ENCODE peak calls at places on chromosome 22, in five cellular contexts. W is left ventricle myocardium inferior, V is vagina, G is GM12865, C is epithelial cell of esophagus. F is an unnamed sample.

GRCh38 chr22:17172172-17172833 is 13.2 kb upstream of the HDHD5 start:
- DNase-seq in C (peak; percentile 3), G (no peak), W (peak; percentile 64), V (no peak), F (no peak)

GRCh38 chr22:20429254-20430100 is 8.1 kb downstream of the SCARF2 start:
- DNase-seq in V (peak; percentile 83), G (peak; percentile 73), W (peak; percentile 56), C (no peak), F (no peak)

GRCh38 chr22:39151329-39151975 is 1.0 kb downstream of the CBX7 start:
- DNase-seq in W (no peak), C (no peak), V (peak; percentile 88), G (no peak), F (no peak)

GRCh38 chr22:24128631-24129601 is 52.4 kb upstream of the SUSD2 start:
- DNase-seq in G (no peak), V (no peak), C (no peak), W (peak; percentile 8), F (no peak)

GRCh38 chr22:42937164-42937854 is 77.6 kb downstream of the PACSIN2 start:
- DNase-seq in W (no peak), V (no peak), G (peak; percentile 80), C (peak; percentile 90), F (no peak)

GRCh38 chr22:25051983-25052710 is 99.6 kb downstream of the KIAA1671 start:
- DNase-seq in W (peak; percentile 42), V (no peak), G (no peak), C (no peak), F (no peak)

GRCh38 chr22:39416319-39416718 is 16.7 kb downstream of the TAB1 start:
- DNase-seq in V (no peak), C (no peak), W (no peak), G (no peak), F (no peak)

GRCh38 chr22:39645532-39645931 is 75.0 kb downstream of the CACNA1I start:
- DNase-seq in C (no peak), G (no peak), V (no peak), W (no peak), F (no peak)

GRCh38 chr22:17496843-17497242 is 66.5 kb upstream of the SLC25A18 start:
- DNase-seq in G (no peak), V (no peak), C (no peak), W (no peak), F (no peak)

GRCh38 chr22:20624161-20624616 is 116.8 kb downstream of the MED15 start:
- DNase-seq in G (peak; percentile 95), W (no peak), C (peak; percentile 22), V (no peak), F (no peak)

GRCh38 chr22:44338183-44338812 is 25.5 kb upstream of the SHISAL1 start:
- DNase-seq in C (no peak), W (peak; percentile 33), V (no peak), G (no peak), F (no peak)

GRCh38 chr22:38955250-38955775 is 2.1 kb upstream of the APOBEC3A start:
- DNase-seq in V (no peak), C (no peak), W (no peak), G (no peak), F (no peak)

GRCh38 chr22:25564320-25564978 is at the start of gene GRK3:
- DNase-seq in V (no peak), C (peak; percentile 48), G (peak; percentile 85), W (peak; percentile 70), F (no peak)

GRCh38 chr22:43000441-43001175 is 14.3 kb downstream of the PACSIN2 start:
- DNase-seq in G (peak; percentile 77), W (no peak), V (no peak), C (peak; percentile 50), F (no peak)

GRCh38 chr22:17135153-17135760 is 14.1 kb upstream of the TMEM121B start:
- DNase-seq in W (no peak), G (no peak), C (no peak), V (no peak), F (no peak)

GRCh38 chr22:47192106-47192650 is 429.7 kb downstream of the TBC1D22A start:
- DNase-seq in V (no peak), C (no peak), W (no peak), G (no peak), F (no peak)

GRCh38 chr22:40043086-40043485 is 48.3 kb downstream of the FAM83F start:
- DNase-seq in V (no peak), W (no peak), G (no peak), C (peak; percentile 50), F (peak; percentile 86)

GRCh38 chr22:24430431-24431308 is 3.3 kb downstream of the ADORA2A start:
- DNase-seq in C (no peak), W (no peak), V (no peak), G (no peak), F (no peak)

GRCh38 chr22:20312396-20313191 is 7.3 kb downstream of the DGCR6L start:
- DNase-seq in G (no peak), V (peak; percentile 67), C (no peak), W (no peak), F (no peak)

GRCh38 chr22:39212721-39213376 is 31.9 kb downstream of the PDGFB start:
- DNase-seq in G (no peak), V (no peak), W (no peak), C (peak; percentile 51), F (peak; percentile 78)

GRCh38 chr22:25900880-25901279 is 158.9 kb downstream of the MYO18B start:
- DNase-seq in V (no peak), G (no peak), C (no peak), W (no peak), F (no peak)

GRCh38 chr22:17873116-17873515 is 98.8 kb upstream of the BID start:
- DNase-seq in C (no peak), G (no peak), W (no peak), V (no peak), F (no peak)

GRCh38 chr22:40196628-40197027 is 18.9 kb downstream of the TNRC6B start:
- DNase-seq in C (peak; percentile 92), V (no peak), W (no peak), G (peak; percentile 29), F (peak; percentile 68)

GRCh38 chr22:21044931-21045584 is 688 bp upstream of the LRRC74B start:
- DNase-seq in W (no peak), V (no peak), C (no peak), G (no peak), F (no peak)

GRCh38 chr22:50606561-50607365 is 6.2 kb downstream of the MAPK8IP2 start:
- DNase-seq in C (no peak), V (no peak), G (no peak), W (no peak), F (no peak)

GRCh38 chr22:43277987-43278601 is 65.1 kb downstream of the SCUBE1 start:
- DNase-seq in W (no peak), C (no peak), G (no peak), V (no peak), F (no peak)

GRCh38 chr22:40487663-40488249 is 117.4 kb downstream of the SGSM3 start:
- DNase-seq in C (peak; percentile 55), V (no peak), W (no peak), G (peak; percentile 37), F (no peak)

GRCh38 chr22:19669570-19669969 is 44.7 kb upstream of the SEPTIN5 start:
- DNase-seq in G (no peak), W (peak; percentile 59), C (no peak), V (no peak), F (no peak)

GRCh38 chr22:42345458-42345857 is 75.0 kb upstream of the TCF20 start:
- DNase-seq in C (no peak), G (no peak), V (no peak), W (no peak), F (no peak)

GRCh38 chr22:39476664-39477063 is 19.9 kb downstream of the MGAT3 start:
- DNase-seq in W (no peak), C (no peak), G (no peak), V (no peak), F (no peak)

GRCh38 chr22:44046485-44047141 is 22.5 kb downstream of the PARVB start:
- DNase-seq in C (no peak), V (no peak), W (peak; percentile 57), G (no peak), F (no peak)

GRCh38 chr22:29320546-29320945 is 5.0 kb upstream of the RASL10A start:
- DNase-seq in V (no peak), W (no peak), C (no peak), G (no peak), F (no peak)
- TF ChIP-seq CTCF in V (no peak), W (peak; percentile 13), C (peak; percentile 21), G (no peak), F (peak; percentile 32)

GRCh38 chr22:37185646-37186227 is 2.3 kb downstream of the C1QTNF6 start:
- DNase-seq in W (peak; percentile 3), C (no peak), G (no peak), V (no peak), F (no peak)

GRCh38 chr22:37187552-37187890 is 526 bp downstream of the C1QTNF6 start:
- DNase-seq in W (no peak), C (peak; percentile 50), G (no peak), V (no peak), F (no peak)

GRCh38 chr22:37187891-37188761 is at the start of gene C1QTNF6:
- DNase-seq in C (peak; percentile 72), G (no peak), V (no peak), W (peak; percentile 56), F (no peak)

GRCh38 chr22:37186228-37186996 is 1.6 kb downstream of the C1QTNF6 start:
- DNase-seq in V (no peak), C (peak; percentile 86), W (peak; percentile 11), G (peak; percentile 93), F (no peak)

GRCh38 chr22:37186997-37187522 is 987 bp downstream of the C1QTNF6 start:
- DNase-seq in G (no peak), C (no peak), V (no peak), W (peak; percentile 14), F (no peak)
- H3K4me3 ChIP-seq in G (no peak overlapping the region), C (no peak overlapping the region), V (peak overlapping the region; percentile 31), W (peak overlapping the region; percentile 58), F (peak overlapping the region; percentile 55)

GRCh38 chr22:27314276-27314807 is 487.2 kb downstream of the MN1 start:
- DNase-seq in V (no peak), G (no peak), C (no peak), W (no peak), F (no peak)

GRCh38 chr22:27317156-27317555 is 484.4 kb downstream of the MN1 start:
- DNase-seq in W (no peak), G (no peak), C (no peak), V (no peak), F (no peak)

GRCh38 chr22:27315833-27316232 is 485.7 kb downstream of the MN1 start:
- DNase-seq in G (no peak), W (no peak), C (no peak), V (no peak), F (no peak)

GRCh38 chr22:27318516-27318915 is 483.0 kb downstream of the MN1 start:
- DNase-seq in C (peak; percentile 77), W (peak; percentile 30), G (no peak), V (no peak), F (peak; percentile 63)

DNA sequence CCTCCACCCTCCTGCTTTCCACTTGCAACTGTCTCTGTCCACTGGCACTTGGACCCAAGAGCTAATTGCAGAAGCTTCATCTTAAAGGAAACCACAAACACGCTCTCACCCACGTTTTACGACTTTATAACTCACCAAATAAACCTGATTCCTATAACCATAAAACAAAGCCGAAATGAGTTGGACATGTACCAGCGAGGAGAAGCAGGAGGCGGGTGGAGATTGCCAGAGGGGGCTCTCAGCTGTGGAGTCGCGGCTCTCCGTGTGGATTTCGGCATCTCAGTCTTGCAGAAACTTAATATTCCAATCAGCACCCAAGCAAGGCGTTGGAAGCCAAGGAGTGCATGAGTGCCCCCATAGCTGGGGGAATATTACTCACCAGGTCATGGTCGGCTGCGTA is 483.6 kb downstream of the MN1 start:
- DNase-seq in C (no peak), V (no peak), W (no peak), G (no peak), F (peak; percentile 61)
- TF ChIP-seq CTCF in C (no peak), V (no peak), W (no peak), G (no peak), F (no peak)

GRCh38 chr22:22820626-22821025 is 67.0 kb upstream of the IGLL5 start:
- DNase-seq in V (no peak), C (no peak), W (no peak), G (no peak), F (no peak)
- H3K4me3 ChIP-seq in V (no peak overlapping the region), C (no peak overlapping the region), W (no peak overlapping the region), G (no peak overlapping the region), F (no peak overlapping the region)

F was measured in epithelial cell of proximal tubule.